ENCODE peak calls at places on chromosomes 3 and 15, in eight cellular contexts. K is esophagus squamous epithelium, A is ovary, Y is heart left ventricle, U is adrenal gland, H is A549, C is stomach, T is tibial nerve. I is an unnamed sample.

GRCh38 chr15:67775265-67775664 is 50.0 kb upstream of the SKOR1 start:
- DNase-seq in K (no peak), A (no peak), Y (no peak), U (no peak), H (no peak), C (no peak), T (no peak), I (no peak)

GRCh38 chr15:101504866-101505609 is 15.5 kb upstream of the PCSK6 start:
- DNase-seq in K (no peak), A (no peak), Y (no peak), U (no peak), H (no peak), C (no peak), T (no peak), I (no peak)

GRCh38 chr3:26639339-26639738 is 16.8 kb downstream of the LRRC3B start:
- DNase-seq in K (no peak), A (no peak), Y (no peak), U (no peak), H (no peak), C (no peak), T (no peak), I (no peak)

GRCh38 chr15:90039996-90040395 is 38.9 kb downstream of the ZNF710 start:
- DNase-seq in K (no peak), A (no peak), Y (no peak), U (no peak), H (no peak), C (no peak), T (no peak), I (no peak)

GRCh38 chr15:57183614-57184344 is 192.5 kb upstream of the CGNL1 start:
- DNase-seq in K (no peak), A (no peak), Y (no peak), U (no peak), H (no peak), C (no peak), T (no peak), I (no peak)

GRCh38 chr3:24624938-24625681 is 130.5 kb upstream of the THRB start:
- DNase-seq in K (no peak), A (no peak), Y (no peak), U (no peak), H (no peak), C (no peak), T (no peak), I (no peak)

GRCh38 chr3:66998075-66998898 is at the start of gene KBTBD8:
- DNase-seq in K (peak; percentile 96), A (peak; percentile 97), Y (peak; percentile 99), U (peak; percentile 99), H (peak; percentile 91), C (peak; percentile 98), T (peak; percentile 95), I (peak; percentile 98)

GRCh38 chr3:37899711-37900306 is 38.1 kb downstream of the CTDSPL start:
- DNase-seq in K (no peak), A (no peak), Y (no peak), U (no peak), H (no peak), C (no peak), T (no peak), I (no peak)

GRCh38 chr3:155386817-155387403 is 93.4 kb upstream of the STRIT1 start:
- DNase-seq in K (no peak), A (no peak), Y (peak; percentile 36), U (no peak), H (no peak), C (no peak), T (no peak), I (no peak)

GRCh38 chr3:4982773-4983738 is 3.8 kb downstream of the BHLHE40 start:
- DNase-seq in K (no peak), A (peak; percentile 40), Y (no peak), U (peak; percentile 50), H (no peak), C (no peak), T (no peak), I (peak; percentile 60)

GRCh38 chr3:46851364-46852328 is 11.6 kb downstream of the MYL3 start:
- DNase-seq in K (no peak), A (peak; percentile 16), Y (peak; percentile 46), U (peak; percentile 4), H (no peak), C (peak; percentile 7), T (no peak), I (no peak)

GRCh38 chr3:181555681-181556080 is 156.0 kb upstream of the SOX2 start:
- DNase-seq in K (no peak), A (no peak), Y (peak; percentile 72), U (no peak), H (no peak), C (no peak), T (no peak), I (no peak)

GRCh38 chr15:36643551-36643950 is 64.1 kb downstream of the CDIN1 start:
- DNase-seq in K (no peak), A (no peak), Y (no peak), U (no peak), H (peak; percentile 5), C (no peak), T (no peak), I (no peak)

GRCh38 chr15:96992817-96993216 is 662.3 kb downstream of the NR2F2 start:
- DNase-seq in K (no peak), A (no peak), Y (no peak), U (no peak), H (no peak), C (no peak), T (no peak), I (peak; percentile 11)

GRCh38 chr3:114846252-114846651 is 300.8 kb downstream of the ZBTB20 start:
- DNase-seq in K (no peak), A (no peak), Y (no peak), U (no peak), H (no peak), C (no peak), T (no peak), I (no peak)

GRCh38 chr15:22956257-22956979 is 23.8 kb downstream of the CYFIP1 start:
- DNase-seq in K (no peak), A (no peak), Y (peak; percentile 67), U (no peak), H (no peak), C (no peak), T (no peak), I (peak; percentile 19)

GRCh38 chr15:40731034-40731433 is 24.0 kb downstream of the RMDN3 start:
- DNase-seq in K (no peak), A (no peak), Y (no peak), U (no peak), H (no peak), C (no peak), T (no peak), I (no peak)
- TF ChIP-seq POLR2A in K (no peak), A (no peak), Y (no peak), U (no peak), H (no peak), C (no peak), T (no peak), I (no peak)

DNA sequence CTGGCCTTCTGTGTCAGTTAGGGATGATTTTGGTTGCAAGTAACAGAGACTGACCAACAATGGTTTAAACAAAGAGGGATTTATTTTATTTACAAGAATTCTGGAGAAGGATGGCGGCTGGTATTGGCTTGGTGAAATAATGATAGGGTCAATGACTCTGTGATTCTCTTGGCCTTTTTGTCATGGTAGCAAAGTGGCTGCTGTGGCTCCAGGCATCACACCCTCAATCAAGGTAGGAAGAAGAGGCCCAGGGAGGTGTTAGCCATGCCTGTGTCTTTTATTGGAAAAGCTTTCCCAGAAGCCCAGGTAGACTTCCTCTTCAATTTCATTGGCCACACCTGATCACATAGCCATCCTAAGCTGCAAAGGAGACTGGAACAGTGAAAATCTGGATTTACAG is 13.1 kb downstream of the FAM107A start:
- DNase-seq in K (no peak), A (no peak), Y (no peak), U (no peak), H (no peak), C (no peak), T (no peak), I (no peak)
- TF ChIP-seq CTCF in K (no peak), A (no peak), Y (no peak), U (no peak), H (no peak), C (no peak), T (no peak), I (no peak)

DNA sequence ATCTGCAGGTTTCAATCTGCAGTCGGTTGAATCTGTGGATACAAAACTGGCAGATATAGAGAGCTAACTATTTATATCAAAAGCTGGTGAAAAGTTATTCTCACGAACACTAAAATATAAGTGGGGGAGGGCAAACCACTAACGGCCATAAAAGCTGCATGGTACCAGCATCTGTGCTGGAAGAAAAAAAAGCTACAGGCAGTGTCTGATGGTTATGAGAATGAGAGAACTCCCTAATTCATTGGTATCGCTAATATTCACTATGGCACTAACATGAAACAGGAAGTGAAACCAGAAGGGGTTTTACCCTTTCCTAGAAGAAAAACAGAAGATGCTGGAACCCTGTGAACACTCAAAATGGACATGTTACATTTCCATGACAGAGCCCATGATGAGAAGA is 15.9 kb downstream of the CEP70 start:
- DNase-seq in K (no peak), A (no peak), Y (no peak), U (no peak), H (no peak), C (no peak), T (no peak), I (peak; percentile 63)
- H3K4me3 ChIP-seq in K (no peak overlapping the region), A (no peak overlapping the region), Y (no peak overlapping the region), U (no peak overlapping the region), H (no peak overlapping the region), C (no peak overlapping the region), T (no peak overlapping the region), I (no peak overlapping the region)

GRCh38 chr15:70437089-70437488 is 326.3 kb downstream of the UACA start:
- DNase-seq in K (no peak), A (no peak), Y (no peak), U (no peak), H (no peak), C (no peak), T (no peak), I (no peak)
- TF ChIP-seq POLR2A in K (no peak), A (no peak), Y (no peak), U (no peak), H (no peak), C (no peak), T (no peak), I (no peak)

DNA sequence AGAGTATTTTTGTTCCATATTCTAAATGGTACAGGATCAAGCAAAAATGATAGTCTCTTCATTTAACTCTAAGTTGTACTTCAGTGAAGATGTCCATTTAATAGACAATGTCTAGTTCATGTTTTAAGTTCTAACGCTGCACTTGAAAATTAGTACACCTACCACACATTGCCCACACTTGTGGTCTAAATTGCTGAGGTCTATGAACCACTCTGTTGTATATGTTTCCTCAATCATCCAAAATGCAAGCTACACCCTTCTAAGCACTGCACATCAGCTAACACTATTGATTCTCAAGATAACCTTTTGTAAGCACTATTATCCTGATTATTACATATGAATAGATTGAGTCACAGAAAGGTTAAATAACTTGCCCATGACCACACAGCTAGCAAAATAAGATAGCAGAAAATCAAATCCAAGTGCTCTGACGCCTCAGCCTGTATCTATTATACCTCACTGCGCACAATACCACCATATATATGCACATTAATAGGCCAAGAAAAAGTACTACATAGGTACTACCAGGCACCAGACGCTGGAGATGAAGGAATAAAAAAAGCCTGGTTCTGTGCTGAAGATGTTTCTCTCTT is 6.4 kb downstream of the GOLIM4 start:
- DNase-seq in K (no peak), A (no peak), Y (no peak), U (no peak), H (no peak), C (no peak), T (no peak), I (no peak)
- TF ChIP-seq CTCF in K (no peak), A (no peak), Y (no peak), U (no peak), H (no peak), C (no peak), T (no peak), I (no peak)

GRCh38 chr15:92880796-92881569 is 19.1 kb upstream of the CHD2 start:
- DNase-seq in K (no peak), A (peak; percentile 58), Y (no peak), U (peak; percentile 27), H (no peak), C (no peak), T (no peak), I (no peak)
- H3K4me3 ChIP-seq in K (no peak overlapping the region), A (peak overlapping the region; percentile 44), Y (peak overlapping the region; percentile 56), U (no peak overlapping the region), H (peak overlapping the region; percentile 34), C (peak overlapping the region; percentile 80), T (peak overlapping the region; percentile 51), I (no peak overlapping the region)

I was measured in NB4.